ENCODE peak calls at places on chromosome 19, in nine cellular contexts. D is endodermal cell; F is GM04504; G is stimulated activated CD8-positive, alpha-beta memory T cell treated with anti-CD3 and anti-CD28 coated beads, Interleukin-12 subunit alpha, Interleukin-12 subunit beta, amount 100 ng/mL, for 4 hours; X is cerebellar nuclear complex; P is epithelial cell of proximal tubule; T is mesendoderm; I is activated T-cell treated with anti-CD3 and anti-CD28 coated beads, Interleukin-2, amount 50 U/mL, for 72 hours; A is NCI-H774. N is an unnamed sample.

GRCh38 chr19:13149628-13150186 is 468 bp downstream of the STX10 start:
- DNase-seq in F (no peak), I (peak; percentile 53), G (peak; percentile 27), A (no peak), P (no peak), X (no peak), T (no peak), D (peak; percentile 81), N (peak; percentile 60)

GRCh38 chr19:48925240-48925843 is 8.2 kb upstream of the DHDH start:
- DNase-seq in X (no peak), F (peak; percentile 74), I (no peak), D (no peak), A (no peak), P (peak; percentile 33), T (peak; percentile 26), G (no peak), N (no peak)

GRCh38 chr19:7862413-7862951 is 11.7 kb downstream of the PRR36 start:
- DNase-seq in A (no peak), G (peak; percentile 34), D (peak; percentile 99), I (peak; percentile 86), P (no peak), T (peak; percentile 92), F (no peak), X (no peak), N (peak; percentile 49)

GRCh38 chr19:5281588-5281987 is 59.0 kb downstream of the PTPRS start:
- DNase-seq in P (no peak), X (no peak), D (no peak), G (no peak), A (no peak), I (no peak), T (no peak), F (no peak), N (peak; percentile 39)

GRCh38 chr19:46913852-46914430 is 53.1 kb downstream of the ARHGAP35 start:
- DNase-seq in A (no peak), P (no peak), D (no peak), G (no peak), F (no peak), I (no peak), T (no peak), X (no peak), N (no peak)

GRCh38 chr19:16442386-16443276 is 29.1 kb downstream of the EPS15L1 start:
- DNase-seq in F (no peak), D (no peak), G (no peak), I (no peak), T (no peak), X (no peak), A (peak; percentile 89), P (no peak), N (no peak)

GRCh38 chr19:608155-609000 is 18.7 kb downstream of the HCN2 start:
- DNase-seq in D (no peak), X (no peak), I (no peak), P (no peak), T (no peak), F (no peak), G (no peak), A (no peak), N (no peak)

GRCh38 chr19:679418-680286 is 3.5 kb downstream of the FSTL3 start:
- DNase-seq in G (no peak), A (peak; percentile 13), I (peak; percentile 47), P (no peak), X (no peak), F (no peak), T (peak; percentile 55), D (peak; percentile 79), N (peak; percentile 35)

GRCh38 chr19:7349961-7350711 is 1.4 kb downstream of the ARHGEF18 start:
- DNase-seq in F (no peak), I (peak; percentile 23), X (no peak), A (no peak), G (peak; percentile 24), D (no peak), T (no peak), P (no peak), N (no peak)